ENCODE peak calls at places on chromosome 2, in six cellular contexts. U is transverse colon, S is GM23338, O is spleen, K is stomach, T is K562. I is an unnamed sample.

GRCh38 chr2:114442545-114442944 is at the start of gene DPP10:
- DNase-seq in U (peak; percentile 19), S (peak; percentile 66), O (no peak), K (no peak), T (peak; percentile 8), I (no peak)

GRCh38 chr2:11631462-11631861 is 38.5 kb downstream of the NTSR2 start:
- DNase-seq in U (no peak), S (no peak), O (no peak), K (no peak), T (no peak), I (no peak)

GRCh38 chr2:43158259-43158880 is 68.0 kb downstream of the ZFP36L2 start:
- DNase-seq in U (peak; percentile 85), S (no peak), O (peak; percentile 92), K (peak; percentile 87), T (no peak), I (peak; percentile 74)

GRCh38 chr2:5319493-5319892 is 372.7 kb upstream of the SOX11 start:
- DNase-seq in U (no peak), S (no peak), O (no peak), K (no peak), T (no peak), I (no peak)

GRCh38 chr2:349390-349789 is 61.5 kb upstream of the ALKAL2 start:
- DNase-seq in U (no peak), S (no peak), O (no peak), K (no peak), T (no peak), I (no peak)

GRCh38 chr2:25524507-25524906 is 148.9 kb downstream of the DTNB start:
- DNase-seq in U (no peak), S (no peak), O (no peak), K (no peak), T (no peak), I (no peak)

GRCh38 chr2:287471-287885 is 413 bp downstream of the ALKAL2 start:
- DNase-seq in U (peak; percentile 27), S (peak; percentile 67), O (no peak), K (peak; percentile 45), T (no peak), I (no peak)

GRCh38 chr2:168851674-168852320 is 38.4 kb downstream of the SPC25 start:
- DNase-seq in U (no peak), S (no peak), O (no peak), K (peak; percentile 28), T (peak; percentile 81), I (no peak)

GRCh38 chr2:200635251-200635650 is 49.4 kb downstream of the AOX1 start:
- DNase-seq in U (no peak), S (no peak), O (no peak), K (no peak), T (no peak), I (no peak)

GRCh38 chr2:241209271-241209670 is 20.8 kb downstream of the ANO7 start:
- DNase-seq in U (no peak), S (no peak), O (no peak), K (no peak), T (peak; percentile 44), I (no peak)

GRCh38 chr2:204611017-204611631 is 65.8 kb downstream of the PARD3B start:
- DNase-seq in U (no peak), S (no peak), O (no peak), K (no peak), T (no peak), I (no peak)

GRCh38 chr2:1754046-1754445 is 9.7 kb upstream of the PXDN start:
- DNase-seq in U (no peak), S (no peak), O (no peak), K (peak; percentile 14), T (no peak), I (no peak)

GRCh38 chr2:231987088-231987788 is 25.7 kb downstream of the DIS3L2 start:
- DNase-seq in U (no peak), S (no peak), O (no peak), K (no peak), T (no peak), I (no peak)

GRCh38 chr2:172449916-172450550 is 22.6 kb downstream of the ITGA6 start:
- DNase-seq in U (no peak), S (no peak), O (no peak), K (no peak), T (no peak), I (no peak)
- TF ChIP-seq POLR2AphosphoS5 in U (no peak), S (no peak), O (no peak), K (no peak), T (no peak), I (no peak)

DNA sequence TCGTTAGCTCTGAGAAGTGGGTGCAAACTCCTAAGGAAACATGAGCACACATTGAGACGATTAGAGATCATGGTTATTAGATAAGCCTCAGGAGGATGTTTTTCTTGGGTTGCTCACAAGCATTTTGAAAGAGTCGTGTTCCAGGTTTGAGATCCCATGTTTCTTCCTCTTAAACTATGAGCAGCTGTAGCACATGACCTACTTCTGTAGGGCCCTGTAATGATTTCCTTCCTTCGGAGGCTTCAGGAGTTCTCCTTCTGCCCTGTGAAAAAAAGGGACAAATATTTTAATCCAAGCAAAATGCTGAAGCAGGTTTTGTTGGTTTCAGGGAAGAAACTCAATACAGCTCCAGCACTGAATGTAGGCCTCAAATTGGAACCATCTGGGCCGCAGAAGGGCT is 82.6 kb downstream of the POU3F3 start:
- DNase-seq in U (no peak), S (no peak), O (no peak), K (no peak), T (no peak), I (no peak)
- H3K27me3 ChIP-seq in U (no peaks in the 10 kb centered on the region), S (no peaks in the 10 kb centered on the region), O (no peaks in the 10 kb centered on the region), K (no peaks in the 10 kb centered on the region), T (peaks cover 39% of the 10 kb centered on the region), I (no peaks in the 10 kb centered on the region)

GRCh38 chr2:106886916-106887758 is 1.2 kb upstream of the ST6GAL2 start:
- DNase-seq in U (peak; percentile 32), S (peak; percentile 90), O (no peak), K (peak; percentile 68), T (no peak), I (peak; percentile 55)
- TF ChIP-seq POLR2AphosphoS5 in U (no peak), S (peak; percentile 45), O (no peak), K (no peak), T (no peak), I (no peak)

GRCh38 chr2:72964146-72964525 is 46.8 kb downstream of the EMX1 start:
- DNase-seq in U (no peak), S (no peak), O (no peak), K (no peak), T (no peak), I (no peak)
- H3K27me3 ChIP-seq in U (no peaks in the 10 kb centered on the region), S (no peaks in the 10 kb centered on the region), O (no peaks in the 10 kb centered on the region), K (no peaks in the 10 kb centered on the region), T (no peaks in the 10 kb centered on the region), I (no peaks in the 10 kb centered on the region)

GRCh38 chr2:71393216-71393615 is 60.1 kb upstream of the DYSF start:
- DNase-seq in U (no peak), S (no peak), O (no peak), K (no peak), T (no peak), I (no peak)

GRCh38 chr2:71389379-71390072 is 57.9 kb downstream of the ZNF638 start:
- DNase-seq in U (no peak), S (no peak), O (no peak), K (no peak), T (no peak), I (no peak)

GRCh38 chr2:71395471-71395870 is 57.9 kb upstream of the DYSF start:
- DNase-seq in U (no peak), S (no peak), O (no peak), K (no peak), T (no peak), I (no peak)
- TF ChIP-seq POLR2AphosphoS5 in U (no peak), S (no peak), O (no peak), K (no peak), T (no peak), I (no peak)

DNA sequence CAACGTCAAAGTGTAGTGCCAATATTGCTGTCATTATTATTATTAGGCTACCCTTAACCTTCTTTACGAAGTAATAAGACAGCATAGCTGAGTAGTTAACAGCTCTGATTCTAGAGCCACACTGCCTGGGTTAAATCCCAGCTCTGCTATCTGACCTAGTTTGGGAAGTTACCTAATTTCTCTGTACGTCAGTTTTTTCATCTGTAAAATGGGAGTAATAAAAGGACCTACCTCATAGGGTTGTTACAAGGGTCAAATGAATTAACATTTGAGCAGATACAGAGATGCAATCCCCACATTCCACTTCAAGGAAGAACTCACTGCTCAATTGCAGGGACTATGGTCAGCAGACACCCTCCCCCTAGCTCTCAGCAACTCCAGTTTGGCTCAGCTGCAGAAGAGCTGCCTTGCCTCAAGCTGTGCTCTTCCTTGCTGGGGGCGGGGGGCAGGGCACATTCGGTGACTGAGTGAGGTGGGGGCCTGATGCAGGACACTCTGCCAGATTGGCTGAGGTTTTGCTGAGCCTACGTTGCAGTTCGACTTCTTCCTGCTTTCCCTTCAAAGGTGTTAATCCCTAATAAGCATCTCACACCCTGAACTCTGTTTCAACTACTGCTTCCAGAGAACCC is 11.0 kb upstream of the LGALSL start:
- DNase-seq in U (no peak), S (peak; percentile 56), O (no peak), K (no peak), T (no peak), I (no peak)
- H3K27me3 ChIP-seq in U (no peaks in the 10 kb centered on the region), S (no peaks in the 10 kb centered on the region), O (no peaks in the 10 kb centered on the region), K (no peaks in the 10 kb centered on the region), T (peaks cover 8% of the 10 kb centered on the region), I (no peaks in the 10 kb centered on the region)